ENCODE peak calls at places on chromosomes 5 and 9, in ten cellular contexts. S is cardiac fibroblast, C is GM20000, I is WTC11, V is lung, Y is NB4, B is fibroblast of pulmonary artery, U is fibroblast of the aortic adventitia, G is A549, D is stomach. W is an unnamed sample.

GRCh38 chr5:10913846-10914245 is 152.8 kb upstream of the DAP start:
- DNase-seq in V (no peak), G (peak), C (peak), S (peak), U (peak), D (no peak), B (peak), Y (peak), I (no peak), W (no peak)

GRCh38 chr5:132001647-132002561 is 9.6 kb downstream of the ACSL6 start:
- DNase-seq in V (no peak), S (peak), C (no peak), I (no peak), G (no peak), Y (peak), U (no peak), B (peak), D (no peak), W (no peak)

GRCh38 chr5:122493091-122493775 is 181.2 kb downstream of the SNCAIP start:
- DNase-seq in U (no peak), B (no peak), D (peak), G (no peak), Y (no peak), C (no peak), I (no peak), S (no peak), V (no peak), W (no peak)

GRCh38 chr9:134776080-134776796 is 104.4 kb upstream of the FCN2 start:
- DNase-seq in U (peak), I (no peak), C (no peak), Y (no peak), S (peak), D (no peak), G (no peak), V (no peak), B (peak), W (no peak)

GRCh38 chr9:14278291-14278721 is 35.6 kb downstream of the NFIB start:
- DNase-seq in C (no peak), S (peak), I (no peak), U (peak), G (no peak), Y (no peak), B (peak), D (no peak), V (no peak), W (no peak)

GRCh38 chr5:26663500-26663899 is 374.9 kb downstream of the CDH9 start:
- DNase-seq in S (no peak), I (no peak), Y (no peak), D (no peak), G (no peak), B (no peak), V (no peak), U (no peak), C (no peak), W (no peak)

GRCh38 chr5:150322202-150322601 is 19.5 kb upstream of the ARSI start:
- DNase-seq in V (no peak), B (peak), D (no peak), C (no peak), Y (no peak), G (no peak), U (no peak), S (no peak), I (no peak), W (no peak)

GRCh38 chr5:97998946-97999345 is 774.5 kb upstream of the RGMB start:
- DNase-seq in V (no peak), G (no peak), C (no peak), I (no peak), Y (no peak), U (peak), S (peak), D (no peak), B (peak), W (no peak)

GRCh38 chr5:176609724-176610429 is at the start of gene GPRIN1:
- DNase-seq in I (peak), U (peak), D (peak), V (peak), C (peak), S (peak), Y (peak), G (peak), B (peak), W (peak)

GRCh38 chr5:170632266-170632984 is 128.6 kb downstream of the KCNIP1 start:
- DNase-seq in G (peak), Y (no peak), V (no peak), B (no peak), C (no peak), U (no peak), I (peak), D (no peak), S (no peak), W (no peak)

GRCh38 chr5:375336-375920 is 53.9 kb downstream of the AHRR start:
- DNase-seq in I (peak), V (no peak), B (no peak), G (no peak), S (no peak), C (no peak), U (no peak), D (no peak), Y (no peak), W (peak)

GRCh38 chr9:124329393-124329792 is 71.6 kb downstream of the NEK6 start:
- DNase-seq in G (no peak), D (no peak), I (no peak), U (no peak), C (no peak), B (no peak), V (no peak), S (no peak), Y (no peak), W (no peak)

GRCh38 chr5:103755974-103756373 is 193.4 kb upstream of the NUDT12 start:
- DNase-seq in B (no peak), C (no peak), S (no peak), G (no peak), U (no peak), D (no peak), Y (no peak), V (no peak), I (no peak), W (no peak)

GRCh38 chr5:177473461-177473991 is at the start of gene DBN1:
- DNase-seq in I (peak), D (peak), U (peak), Y (peak), G (peak), C (peak), V (no peak), S (peak), B (peak), W (no peak)

GRCh38 chr5:89204766-89205165 is 321.8 kb upstream of the MEF2C start:
- DNase-seq in U (peak), S (no peak), I (no peak), V (no peak), Y (no peak), B (no peak), C (no peak), G (no peak), D (no peak), W (no peak)

GRCh38 chr5:134432174-134432573 is 20.5 kb upstream of the CDKN2AIPNL start:
- DNase-seq in I (no peak), V (no peak), C (no peak), G (no peak), S (no peak), D (no peak), U (no peak), Y (no peak), B (no peak), W (no peak)

GRCh38 chr9:104091708-104092107 is 2.4 kb upstream of the SMC2 start:
- DNase-seq in S (peak), C (peak), V (peak), Y (peak), U (peak), I (no peak), G (peak), B (peak), D (no peak), W (peak)

GRCh38 chr9:128899566-128900322 is 17.8 kb downstream of the LRRC8A start:
- DNase-seq in G (no peak), C (no peak), I (no peak), U (no peak), V (no peak), S (no peak), B (no peak), D (no peak), Y (peak), W (no peak)

GRCh38 chr9:93577045-93577939 is 908 bp downstream of the PHF2 start:
- DNase-seq in D (peak), Y (peak), S (peak), G (no peak), V (peak), I (no peak), C (peak), B (no peak), U (no peak), W (peak)

GRCh38 chr9:135105938-135106491 is 18.5 kb downstream of the OLFM1 start:
- DNase-seq in V (no peak), Y (no peak), U (no peak), S (no peak), C (no peak), B (no peak), I (no peak), D (no peak), G (no peak), W (no peak)

GRCh38 chr5:146647656-146648199 is 131.7 kb upstream of the GPR151 start:
- DNase-seq in V (no peak), G (no peak), D (no peak), Y (no peak), B (no peak), U (no peak), S (peak), I (no peak), C (no peak), W (no peak)

GRCh38 chr5:146644811-146645210 is 128.8 kb upstream of the GPR151 start:
- DNase-seq in U (no peak), I (no peak), G (no peak), V (no peak), Y (no peak), S (no peak), C (no peak), B (no peak), D (no peak), W (no peak)

GRCh38 chr5:146643805-146644204 is 127.8 kb upstream of the GPR151 start:
- DNase-seq in G (no peak), V (no peak), D (no peak), S (no peak), I (no peak), Y (no peak), B (no peak), U (no peak), C (no peak), W (peak)

GRCh38 chr5:146645382-146645781 is 129.4 kb upstream of the GPR151 start:
- DNase-seq in V (no peak), Y (no peak), I (no peak), G (no peak), B (no peak), C (no peak), U (no peak), D (no peak), S (no peak), W (no peak)

DNA sequence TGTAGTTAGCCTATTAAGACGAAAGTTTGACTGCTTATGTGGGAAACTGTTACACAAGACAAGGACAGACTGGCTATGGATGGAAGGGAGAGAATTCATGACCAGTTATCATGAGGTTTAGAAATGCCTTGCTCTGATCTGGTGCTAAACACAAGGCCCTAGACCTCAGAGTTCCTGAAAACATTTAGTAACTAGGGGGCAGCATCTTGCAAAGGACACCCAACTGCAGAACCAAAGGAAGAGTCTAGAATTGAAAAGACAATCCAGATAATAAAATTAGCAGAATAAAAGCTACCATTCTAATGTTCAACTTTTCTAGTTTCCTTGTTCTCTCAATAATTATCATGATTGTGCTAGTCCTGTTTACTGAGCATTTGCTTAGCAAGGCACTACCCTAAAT is 130.5 kb upstream of the GPR151 start:
- DNase-seq in U (no peak), B (no peak), S (no peak), G (no peak), V (no peak), Y (no peak), D (no peak), I (no peak), C (no peak), W (no peak)
- TF ChIP-seq CTCF in U (no peak), B (no peak), S (no peak), G (no peak), V (no peak), Y (no peak), D (no peak), I (no peak), C (no peak), W (no peak)

GRCh38 chr5:141476132-141476909 is 555 bp downstream of the PCDHGC3 start:
- DNase-seq in I (peak), G (peak), C (peak), Y (peak), V (no peak), D (peak), S (peak), B (peak), U (peak), W (peak)
- TF ChIP-seq CTCF in I (no peak), G (no peak), C (no peak), Y (no peak), V (no peak), D (no peak), S (no peak), B (no peak), U (no peak), W (no peak)

GRCh38 chr5:128498844-128499455 is 39.1 kb downstream of the FBN2 start:
- DNase-seq in B (peak), I (no peak), D (no peak), C (peak), G (peak), U (peak), S (peak), V (no peak), Y (peak), W (peak)

GRCh38 chr5:128493657-128494329 is 44.3 kb downstream of the FBN2 start:
- DNase-seq in C (no peak), V (no peak), Y (no peak), S (no peak), U (no peak), D (no peak), B (no peak), G (no peak), I (no peak), W (no peak)

GRCh38 chr5:128491291-128491690 is 46.8 kb downstream of the FBN2 start:
- DNase-seq in G (no peak), D (no peak), B (peak), C (no peak), S (peak), U (no peak), V (no peak), Y (peak), I (no peak), W (no peak)

DNA sequence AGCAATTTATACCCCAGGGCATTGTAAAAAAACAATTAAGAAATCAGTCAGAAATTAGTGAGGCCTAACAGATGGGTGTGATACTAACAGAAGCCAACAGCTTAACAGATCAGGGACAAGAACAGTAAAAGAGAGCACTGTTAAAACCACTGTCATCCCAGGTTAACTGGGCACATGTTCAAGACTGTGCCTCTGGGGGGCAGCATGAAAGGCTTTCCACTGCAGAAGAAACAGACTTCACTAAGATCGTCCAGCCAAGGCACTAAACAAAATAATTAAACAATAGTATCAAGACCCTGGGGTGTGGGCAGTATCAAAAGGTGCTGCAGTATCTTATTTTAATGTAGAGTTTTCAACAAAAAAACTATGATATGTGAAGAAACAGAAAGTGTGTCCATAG is 43.5 kb downstream of the FBN2 start:
- DNase-seq in S (no peak), C (no peak), U (no peak), Y (peak), V (no peak), B (no peak), I (peak), D (no peak), G (peak), W (no peak)
- TF ChIP-seq CTCF in S (peak), C (no peak), U (no peak), Y (peak), V (no peak), B (peak), I (no peak), D (no peak), G (no peak), W (no peak)

GRCh38 chr9:33452828-33453271 is 5.5 kb upstream of the AQP3 start:
- DNase-seq in Y (peak), G (peak), C (peak), B (peak), S (peak), V (peak), D (peak), I (peak), U (peak), W (peak)
- TF ChIP-seq CTCF in Y (peak), G (peak), C (peak), B (peak), S (peak), V (peak), D (no peak), I (peak), U (peak), W (peak)

DNA sequence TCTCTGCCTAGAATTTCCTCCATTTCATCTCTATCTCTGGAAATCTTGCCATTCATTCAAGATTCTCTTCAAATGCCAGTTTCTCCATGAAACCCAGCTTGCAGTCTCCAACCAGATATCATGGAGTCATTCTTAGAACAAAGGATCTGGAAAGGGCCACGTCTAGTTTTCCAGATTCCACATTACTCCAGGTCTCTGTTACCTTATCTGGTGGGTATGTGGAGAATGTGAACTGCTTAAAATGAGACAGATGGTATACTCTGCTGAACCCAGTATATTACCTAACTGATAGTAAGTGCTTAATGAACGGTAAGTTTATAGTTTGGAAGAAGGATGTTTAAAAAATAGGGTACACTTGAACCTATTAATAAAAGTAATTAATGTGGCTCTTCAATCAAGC is 52.3 kb upstream of the ZSWIM6 start:
- DNase-seq in U (no peak), B (no peak), I (no peak), S (no peak), C (no peak), V (no peak), Y (no peak), G (no peak), D (no peak), W (no peak)
- TF ChIP-seq CTCF in U (no peak), B (no peak), I (no peak), S (no peak), C (no peak), V (no peak), Y (no peak), G (no peak), D (no peak), W (no peak)

GRCh38 chr5:63959177-63959982 is 2.9 kb downstream of the HTR1A start:
- DNase-seq in D (no peak), B (no peak), S (no peak), V (no peak), C (no peak), U (no peak), Y (no peak), I (peak), G (peak), W (no peak)
- TF ChIP-seq CTCF in D (no peak), B (no peak), S (no peak), V (no peak), C (no peak), U (no peak), Y (no peak), I (peak), G (no peak), W (no peak)

GRCh38 chr5:143685416-143685815 is 126.5 kb upstream of the HMHB1 start:
- DNase-seq in V (no peak), D (no peak), S (peak), U (peak), G (peak), Y (no peak), I (no peak), C (peak), B (peak), W (no peak)
- TF ChIP-seq CTCF in V (no peak), D (no peak), S (peak), U (peak), G (no peak), Y (no peak), I (no peak), C (no peak), B (peak), W (no peak)

W was measured in colonic mucosa.